ENCODE peak calls at places on chromosomes 13 and 19, in five cellular contexts. One of them, this sample, is unnamed. For H3K4me1, the result is how much of the 10 kb centered on the place peaks cover.

GRCh38 chr19:18098891-18099622 is 1.5 kb downstream of the MAST3 start:
- DNase-seq in cardiac muscle cell: no peak
- DNase-seq in left ventricle myocardium inferior: no peak
- DNase-seq in ovary: no peak
- DNase-seq in GM23248: peak
- DNase-seq in this sample: no peak

GRCh38 chr19:3838661-3839060 is 30.2 kb downstream of the ZFR2 start:
- DNase-seq in cardiac muscle cell: no peak
- DNase-seq in left ventricle myocardium inferior: no peak
- DNase-seq in ovary: no peak
- DNase-seq in GM23248: no peak
- DNase-seq in this sample: no peak

GRCh38 chr13:100334209-100334608 is 245.3 kb downstream of the PCCA start:
- DNase-seq in cardiac muscle cell: no peak
- DNase-seq in left ventricle myocardium inferior: no peak
- DNase-seq in ovary: no peak
- DNase-seq in GM23248: no peak
- DNase-seq in this sample: no peak

GRCh38 chr19:18839465-18840287 is 7.9 kb downstream of the UPF1 start:
- DNase-seq in cardiac muscle cell: no peak
- DNase-seq in left ventricle myocardium inferior: no peak
- DNase-seq in ovary: no peak
- DNase-seq in GM23248: no peak
- DNase-seq in this sample: no peak

GRCh38 chr13:43953370-43953769 is 73.7 kb downstream of the LACC1 start:
- DNase-seq in cardiac muscle cell: no peak
- DNase-seq in left ventricle myocardium inferior: no peak
- DNase-seq in ovary: no peak
- DNase-seq in GM23248: no peak
- DNase-seq in this sample: no peak

GRCh38 chr13:78102121-78102677 is 183.6 kb upstream of the EDNRB start:
- DNase-seq in cardiac muscle cell: peak
- DNase-seq in left ventricle myocardium inferior: peak
- DNase-seq in ovary: no peak
- DNase-seq in GM23248: peak
- DNase-seq in this sample: no peak

GRCh38 chr13:22789027-22789593 is 391.7 kb upstream of the SGCG start:
- DNase-seq in cardiac muscle cell: no peak
- DNase-seq in left ventricle myocardium inferior: no peak
- DNase-seq in ovary: no peak
- DNase-seq in GM23248: no peak
- DNase-seq in this sample: no peak

GRCh38 chr13:52130641-52131040 is 1.8 kb upstream of the NEK5 start:
- DNase-seq in cardiac muscle cell: no peak
- DNase-seq in left ventricle myocardium inferior: no peak
- DNase-seq in ovary: no peak
- DNase-seq in GM23248: no peak
- DNase-seq in this sample: no peak

GRCh38 chr13:45781553-45782326 is 69.8 kb downstream of the SIAH3 start:
- DNase-seq in cardiac muscle cell: peak
- DNase-seq in left ventricle myocardium inferior: peak
- DNase-seq in ovary: no peak
- DNase-seq in GM23248: peak
- DNase-seq in this sample: no peak

GRCh38 chr13:59304596-59304995 is 859.1 kb downstream of the DIAPH3 start:
- DNase-seq in cardiac muscle cell: no peak
- DNase-seq in left ventricle myocardium inferior: no peak
- DNase-seq in ovary: no peak
- DNase-seq in GM23248: no peak
- DNase-seq in this sample: no peak

GRCh38 chr13:33154911-33155310 is 130.6 kb downstream of the STARD13 start:
- DNase-seq in cardiac muscle cell: no peak
- DNase-seq in left ventricle myocardium inferior: no peak
- DNase-seq in ovary: no peak
- DNase-seq in GM23248: no peak
- DNase-seq in this sample: no peak
- H3K27ac ChIP-seq in cardiac muscle cell: no peak
- H3K27ac ChIP-seq in left ventricle myocardium inferior: peak
- H3K27ac ChIP-seq in ovary: no peak
- H3K27ac ChIP-seq in GM23248: no peak
- H3K27ac ChIP-seq in this sample: no peak

DNA sequence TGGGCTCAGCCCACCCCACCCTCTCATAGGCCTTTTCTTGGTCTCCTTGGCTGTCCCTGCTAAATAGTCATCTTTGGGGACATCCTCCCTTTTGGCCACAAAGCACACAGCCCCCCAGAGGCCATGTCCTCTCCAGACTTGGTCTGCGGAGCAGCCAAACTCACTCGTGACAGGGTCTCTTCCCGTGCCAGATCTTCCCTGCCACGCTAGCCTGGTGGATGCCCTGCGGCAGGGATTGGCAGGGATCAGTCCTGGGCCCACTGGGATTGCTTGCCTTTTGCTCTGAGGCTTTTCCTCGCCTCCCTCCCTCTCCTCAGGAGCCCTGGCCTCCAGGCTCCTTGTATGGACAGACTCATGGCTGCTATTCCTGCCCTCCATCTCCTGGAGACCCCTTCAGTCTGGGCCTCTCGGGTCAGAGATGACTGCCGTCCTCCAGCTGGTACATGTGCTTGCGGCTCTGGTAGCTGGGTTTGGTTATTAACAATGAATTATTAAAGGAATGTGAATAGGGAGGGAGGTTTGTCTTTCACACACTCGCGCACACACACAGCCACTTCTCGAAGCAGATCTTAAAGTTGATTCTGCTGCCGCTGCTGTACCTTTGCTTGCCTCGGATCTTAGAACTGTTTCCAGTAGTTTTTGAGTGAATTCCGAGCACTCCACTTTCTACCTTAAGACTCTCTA is 45.1 kb downstream of the NFIX start:
- DNase-seq in cardiac muscle cell: no peak
- DNase-seq in left ventricle myocardium inferior: no peak
- DNase-seq in ovary: no peak
- DNase-seq in GM23248: peak
- DNase-seq in this sample: no peak
- H3K4me1 ChIP-seq in cardiac muscle cell: under half
- H3K4me1 ChIP-seq in left ventricle myocardium inferior: half or more
- H3K4me1 ChIP-seq in ovary: under half
- H3K4me1 ChIP-seq in GM23248: half or more
- H3K4me1 ChIP-seq in this sample: under half

GRCh38 chr13:33494596-33495214 is 209.2 kb upstream of the STARD13 start:
- DNase-seq in cardiac muscle cell: peak
- DNase-seq in left ventricle myocardium inferior: peak
- DNase-seq in ovary: no peak
- DNase-seq in GM23248: peak
- DNase-seq in this sample: no peak
- H3K27ac ChIP-seq in cardiac muscle cell: no peak
- H3K27ac ChIP-seq in left ventricle myocardium inferior: peak
- H3K27ac ChIP-seq in ovary: no peak
- H3K27ac ChIP-seq in GM23248: peak
- H3K27ac ChIP-seq in this sample: no peak

DNA sequence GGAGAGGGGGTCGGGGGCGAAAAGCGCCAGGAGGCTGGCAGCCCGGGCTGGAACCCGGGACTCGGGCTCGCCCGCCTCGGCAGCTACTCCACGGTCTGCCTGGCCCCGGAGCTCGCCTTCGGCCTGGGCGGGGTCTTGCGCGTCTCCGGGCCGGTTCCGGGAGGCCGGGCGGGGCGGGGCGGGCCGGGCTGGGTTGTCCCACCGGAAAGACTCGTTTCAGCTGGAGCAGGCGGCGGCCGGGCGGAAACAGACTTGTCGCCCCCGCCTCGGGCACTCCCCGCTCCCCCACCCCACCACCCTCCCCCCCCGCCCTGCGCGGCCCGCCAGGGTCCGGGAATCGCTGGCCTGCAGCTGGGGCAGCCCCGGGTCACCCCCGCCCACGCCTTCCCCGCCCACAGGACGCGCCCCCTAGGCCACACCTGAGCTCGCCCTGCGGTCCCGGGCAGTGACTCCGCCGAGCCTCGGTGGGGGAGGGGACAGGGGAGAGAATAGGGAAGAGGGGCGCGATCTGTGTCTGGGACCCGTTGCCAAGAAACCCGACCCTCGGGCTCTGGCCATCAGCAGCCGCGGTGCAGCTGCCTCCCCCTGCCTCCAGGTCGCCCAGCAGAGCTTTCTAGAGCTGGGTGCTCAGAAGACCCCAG is 109.4 kb downstream of the KCTD15 start:
- DNase-seq in cardiac muscle cell: peak
- DNase-seq in left ventricle myocardium inferior: peak
- DNase-seq in ovary: peak
- DNase-seq in GM23248: peak
- DNase-seq in this sample: no peak
- H3K4me1 ChIP-seq in cardiac muscle cell: under half
- H3K4me1 ChIP-seq in left ventricle myocardium inferior: under half
- H3K4me1 ChIP-seq in ovary: under half
- H3K4me1 ChIP-seq in GM23248: under half
- H3K4me1 ChIP-seq in this sample: under half

GRCh38 chr19:39333507-39333906 is 2.3 kb downstream of the GMFG start:
- DNase-seq in cardiac muscle cell: no peak
- DNase-seq in left ventricle myocardium inferior: no peak
- DNase-seq in ovary: no peak
- DNase-seq in GM23248: no peak
- DNase-seq in this sample: no peak

GRCh38 chr19:39334444-39334976 is 1.3 kb downstream of the GMFG start:
- DNase-seq in cardiac muscle cell: no peak
- DNase-seq in left ventricle myocardium inferior: no peak
- DNase-seq in ovary: no peak
- DNase-seq in GM23248: no peak
- DNase-seq in this sample: no peak

GRCh38 chr19:39336483-39336882 is 640 bp upstream of the GMFG start:
- DNase-seq in cardiac muscle cell: no peak
- DNase-seq in left ventricle myocardium inferior: no peak
- DNase-seq in ovary: no peak
- DNase-seq in GM23248: no peak
- DNase-seq in this sample: no peak

GRCh38 chr19:39332293-39332692 is 3.5 kb downstream of the GMFG start:
- DNase-seq in cardiac muscle cell: no peak
- DNase-seq in left ventricle myocardium inferior: no peak
- DNase-seq in ovary: no peak
- DNase-seq in GM23248: no peak
- DNase-seq in this sample: no peak

DNA sequence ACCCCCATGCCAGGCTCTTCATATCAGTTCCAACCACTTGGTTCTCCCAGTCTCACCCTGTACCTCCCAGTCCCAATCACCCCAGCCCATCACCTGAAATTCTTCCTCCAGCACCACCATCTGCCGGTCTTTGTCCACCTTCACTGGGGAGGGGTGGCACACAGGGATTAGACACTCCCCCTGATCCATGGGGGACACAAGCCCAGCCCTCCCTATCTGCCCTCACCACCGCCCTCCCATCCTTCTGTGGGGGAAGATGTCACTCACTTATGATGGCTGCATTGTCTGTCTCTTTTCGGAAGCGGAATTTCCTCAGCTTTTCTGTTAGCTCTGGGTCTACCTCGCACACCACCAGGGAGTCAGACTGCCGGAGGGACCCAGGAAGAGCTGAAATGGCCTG is 675 bp downstream of the GMFG start:
- DNase-seq in cardiac muscle cell: no peak
- DNase-seq in left ventricle myocardium inferior: no peak
- DNase-seq in ovary: no peak
- DNase-seq in GM23248: no peak
- DNase-seq in this sample: peak
- H3K27ac ChIP-seq in cardiac muscle cell: no peak
- H3K27ac ChIP-seq in left ventricle myocardium inferior: peak
- H3K27ac ChIP-seq in ovary: no peak
- H3K27ac ChIP-seq in GM23248: no peak
- H3K27ac ChIP-seq in this sample: peak